ENCODE peak calls at places on chromosome 12, in ten cellular contexts. E, S, M, I, Z, X, D, U, L and V are unnamed samples.

GRCh38 chr12:95582230-95583058 is 31.2 kb upstream of the USP44 start:
- DNase-seq in E (no peak), S (peak; percentile 71), M (no peak), I (no peak), Z (no peak), X (peak; percentile 19), D (no peak), U (no peak), L (peak; percentile 41), V (no peak)

GRCh38 chr12:11652351-11653040 is 3.0 kb downstream of the ETV6 start:
- DNase-seq in E (no peak), S (peak; percentile 19), M (no peak), I (no peak), Z (no peak), X (no peak), D (peak; percentile 80), U (no peak), L (no peak), V (no peak)

GRCh38 chr12:132554857-132555630 is 55.3 kb downstream of the LRCOL1 start:
- DNase-seq in E (no peak), S (no peak), M (no peak), I (no peak), Z (no peak), X (no peak), D (no peak), U (no peak), L (peak; percentile 33), V (no peak)

GRCh38 chr12:101297661-101298060 is 17.8 kb downstream of the UTP20 start:
- DNase-seq in E (no peak), S (no peak), M (no peak), I (no peak), Z (no peak), X (no peak), D (no peak), U (no peak), L (no peak), V (no peak)

GRCh38 chr12:106780010-106780625 is 5.6 kb downstream of the RIC8B start:
- DNase-seq in E (no peak), S (peak; percentile 87), M (no peak), I (no peak), Z (no peak), X (peak; percentile 10), D (no peak), U (no peak), L (no peak), V (no peak)

GRCh38 chr12:127294651-127295205 is 972.2 kb upstream of the TMEM132C start:
- DNase-seq in E (no peak), S (peak; percentile 28), M (no peak), I (peak; percentile 17), Z (no peak), X (no peak), D (no peak), U (no peak), L (no peak), V (no peak)

GRCh38 chr12:12927211-12928079 is 24.5 kb downstream of the GPRC5D start:
- DNase-seq in E (peak; percentile 22), S (no peak), M (peak; percentile 90), I (peak; percentile 88), Z (peak; percentile 89), X (no peak), D (peak; percentile 85), U (no peak), L (peak; percentile 93), V (no peak)

GRCh38 chr12:81610955-81611889 is 147.9 kb downstream of the PPFIA2 start:
- DNase-seq in E (no peak), S (peak; percentile 17), M (no peak), I (no peak), Z (no peak), X (no peak), D (peak; percentile 59), U (no peak), L (peak; percentile 3), V (no peak)

GRCh38 chr12:6963016-6963731 is 7.3 kb downstream of the PHB2 start:
- DNase-seq in E (no peak), S (no peak), M (peak; percentile 92), I (peak; percentile 93), Z (peak; percentile 96), X (no peak), D (peak; percentile 87), U (no peak), L (no peak), V (no peak)

GRCh38 chr12:1443421-1444141 is 150.8 kb downstream of the FBXL14 start:
- DNase-seq in E (no peak), S (no peak), M (no peak), I (no peak), Z (no peak), X (no peak), D (no peak), U (no peak), L (no peak), V (no peak)

GRCh38 chr12:116164976-116165425 is 112.5 kb downstream of the MED13L start:
- DNase-seq in E (no peak), S (peak; percentile 89), M (no peak), I (no peak), Z (no peak), X (no peak), D (no peak), U (no peak), L (no peak), V (no peak)

GRCh38 chr12:59185291-59185690 is 265.0 kb upstream of the LRIG3 start:
- DNase-seq in E (no peak), S (no peak), M (no peak), I (no peak), Z (no peak), X (no peak), D (no peak), U (no peak), L (no peak), V (no peak)

GRCh38 chr12:131141483-131141882 is 187.8 kb downstream of the ADGRD1 start:
- DNase-seq in E (no peak), S (no peak), M (no peak), I (peak; percentile 67), Z (no peak), X (no peak), D (no peak), U (no peak), L (no peak), V (no peak)

GRCh38 chr12:88298761-88299242 is 156.7 kb downstream of the TMTC3 start:
- DNase-seq in E (no peak), S (peak; percentile 88), M (no peak), I (no peak), Z (no peak), X (peak; percentile 14), D (no peak), U (no peak), L (peak; percentile 10), V (no peak)

GRCh38 chr12:67832155-67832554 is 157.1 kb upstream of the IFNG-AS1 start:
- DNase-seq in E (no peak), S (no peak), M (no peak), I (no peak), Z (no peak), X (no peak), D (no peak), U (no peak), L (no peak), V (no peak)

GRCh38 chr12:27176765-27177164 is 67.3 kb upstream of the STK38L start:
- DNase-seq in E (no peak), S (peak; percentile 94), M (no peak), I (no peak), Z (no peak), X (no peak), D (no peak), U (no peak), L (peak; percentile 25), V (no peak)

GRCh38 chr12:92041742-92042141 is 103.9 kb downstream of the BTG1 start:
- DNase-seq in E (peak; percentile 33), S (peak; percentile 79), M (no peak), I (no peak), Z (no peak), X (no peak), D (no peak), U (no peak), L (no peak), V (no peak)

GRCh38 chr12:130983328-130984017 is 29.8 kb downstream of the ADGRD1 start:
- DNase-seq in E (no peak), S (no peak), M (no peak), I (no peak), Z (no peak), X (no peak), D (no peak), U (no peak), L (no peak), V (no peak)

GRCh38 chr12:96889273-96889933 is 17.7 kb upstream of the NEDD1 start:
- DNase-seq in E (no peak), S (peak; percentile 90), M (no peak), I (no peak), Z (no peak), X (no peak), D (no peak), U (no peak), L (peak; percentile 13), V (no peak)

GRCh38 chr12:57085999-57086950 is 2.6 kb upstream of the NAB2 start:
- DNase-seq in E (peak; percentile 36), S (peak; percentile 39), M (no peak), I (peak; percentile 94), Z (peak; percentile 87), X (peak; percentile 67), D (peak; percentile 90), U (peak; percentile 26), L (peak; percentile 74), V (no peak)
- TF ChIP-seq CTCF in E (peak; percentile 24), S (peak; percentile 60), M (peak; percentile 17), I (no peak), Z (peak; percentile 52), X (peak; percentile 22), D (no peak), U (peak; percentile 19), L (peak; percentile 58), V (no peak)

DNA sequence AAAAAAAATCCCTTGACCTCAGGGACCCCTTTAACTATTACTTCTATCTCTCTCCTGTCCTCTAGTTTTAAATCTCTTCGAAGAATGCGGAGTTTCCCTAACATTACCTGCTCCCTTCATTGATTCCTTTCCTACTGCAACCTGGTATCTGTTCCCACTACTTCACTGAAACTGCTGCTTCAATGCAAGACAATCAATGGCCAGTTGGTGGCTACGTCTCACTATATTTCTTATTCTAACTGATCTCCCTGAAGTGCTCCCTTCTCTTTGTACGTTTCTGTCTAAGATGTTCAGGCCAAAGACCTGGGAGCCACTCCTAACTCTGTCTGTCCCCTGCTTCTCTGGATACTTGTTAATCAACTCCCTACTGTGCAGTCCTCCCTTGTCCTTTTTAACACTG is 10.3 kb upstream of the KCNA1 start:
- DNase-seq in E (no peak), S (no peak), M (no peak), I (no peak), Z (no peak), X (no peak), D (no peak), U (no peak), L (no peak), V (no peak)
- TF ChIP-seq CTCF in E (no peak), S (peak; percentile 8), M (no peak), I (no peak), Z (no peak), X (no peak), D (no peak), U (no peak), L (no peak), V (no peak)

GRCh38 chr12:18805516-18806248 is 67.8 kb downstream of the CAPZA3 start:
- DNase-seq in E (no peak), S (no peak), M (no peak), I (no peak), Z (no peak), X (no peak), D (no peak), U (no peak), L (no peak), V (no peak)
- TF ChIP-seq CTCF in E (no peak), S (peak; percentile 25), M (no peak), I (no peak), Z (no peak), X (no peak), D (no peak), U (no peak), L (no peak), V (no peak)

GRCh38 chr12:34033628-34034296 is 11.5 kb downstream of the ALG10 start:
- DNase-seq in E (no peak), S (peak; percentile 59), M (no peak), I (no peak), Z (no peak), X (no peak), D (no peak), U (no peak), L (no peak), V (no peak)
- TF ChIP-seq CTCF in E (peak; percentile 81), S (peak; percentile 56), M (no peak), I (no peak), Z (peak; percentile 68), X (peak; percentile 28), D (peak; percentile 51), U (peak; percentile 77), L (peak; percentile 56), V (peak; percentile 75)